ENCODE peak calls at places on chromosomes 2 and 18, in seven cellular contexts. One of them, this sample, is unnamed.

GRCh38 chr18:26652501-26652900 is 104.1 kb upstream of the KCTD1 start:
- DNase-seq in heart right ventricle: no peak
- DNase-seq in sigmoid colon: no peak
- DNase-seq in left ventricle myocardium inferior: no peak
- DNase-seq in A549: no peak
- DNase-seq in H1: no peak
- DNase-seq in adrenal gland: no peak
- DNase-seq in this sample: no peak

GRCh38 chr2:73697606-73698005 is 39.5 kb downstream of the TPRKB start:
- DNase-seq in heart right ventricle: no peak
- DNase-seq in sigmoid colon: no peak
- DNase-seq in left ventricle myocardium inferior: no peak
- DNase-seq in A549: no peak
- DNase-seq in H1: no peak
- DNase-seq in adrenal gland: no peak
- DNase-seq in this sample: no peak

GRCh38 chr2:187951470-187952218 is 340.0 kb upstream of the GULP1 start:
- DNase-seq in heart right ventricle: no peak
- DNase-seq in sigmoid colon: no peak
- DNase-seq in left ventricle myocardium inferior: no peak
- DNase-seq in A549: no peak
- DNase-seq in H1: no peak
- DNase-seq in adrenal gland: no peak
- DNase-seq in this sample: no peak

GRCh38 chr2:23523651-23524260 is 138.8 kb downstream of the KLHL29 start:
- DNase-seq in heart right ventricle: no peak
- DNase-seq in sigmoid colon: peak
- DNase-seq in left ventricle myocardium inferior: no peak
- DNase-seq in A549: no peak
- DNase-seq in H1: no peak
- DNase-seq in adrenal gland: peak
- DNase-seq in this sample: peak

GRCh38 chr2:186503827-186504606 is 18.0 kb downstream of the ZC3H15 start:
- DNase-seq in heart right ventricle: no peak
- DNase-seq in sigmoid colon: no peak
- DNase-seq in left ventricle myocardium inferior: no peak
- DNase-seq in A549: peak
- DNase-seq in H1: no peak
- DNase-seq in adrenal gland: no peak
- DNase-seq in this sample: no peak

GRCh38 chr2:205267323-205267722 is 415.0 kb upstream of the NRP2 start:
- DNase-seq in heart right ventricle: no peak
- DNase-seq in sigmoid colon: no peak
- DNase-seq in left ventricle myocardium inferior: no peak
- DNase-seq in A549: no peak
- DNase-seq in H1: no peak
- DNase-seq in adrenal gland: no peak
- DNase-seq in this sample: no peak

GRCh38 chr2:119423041-119423440 is 8.6 kb upstream of the TMEM37 start:
- DNase-seq in heart right ventricle: no peak
- DNase-seq in sigmoid colon: no peak
- DNase-seq in left ventricle myocardium inferior: no peak
- DNase-seq in A549: no peak
- DNase-seq in H1: no peak
- DNase-seq in adrenal gland: no peak
- DNase-seq in this sample: no peak

GRCh38 chr18:54453996-54454395 is 96.3 kb downstream of the C18orf54 start:
- DNase-seq in heart right ventricle: no peak
- DNase-seq in sigmoid colon: no peak
- DNase-seq in left ventricle myocardium inferior: no peak
- DNase-seq in A549: no peak
- DNase-seq in H1: no peak
- DNase-seq in adrenal gland: no peak
- DNase-seq in this sample: no peak

GRCh38 chr2:187509667-187510417 is 44.4 kb downstream of the TFPI start:
- DNase-seq in heart right ventricle: no peak
- DNase-seq in sigmoid colon: no peak
- DNase-seq in left ventricle myocardium inferior: no peak
- DNase-seq in A549: no peak
- DNase-seq in H1: no peak
- DNase-seq in adrenal gland: no peak
- DNase-seq in this sample: no peak

GRCh38 chr2:133459590-133459989 is 108.7 kb downstream of the NCKAP5 start:
- DNase-seq in heart right ventricle: no peak
- DNase-seq in sigmoid colon: no peak
- DNase-seq in left ventricle myocardium inferior: no peak
- DNase-seq in A549: no peak
- DNase-seq in H1: no peak
- DNase-seq in adrenal gland: no peak
- DNase-seq in this sample: no peak

GRCh38 chr2:209946539-209946938 is 55.9 kb upstream of the RPE start:
- DNase-seq in heart right ventricle: no peak
- DNase-seq in sigmoid colon: no peak
- DNase-seq in left ventricle myocardium inferior: no peak
- DNase-seq in A549: no peak
- DNase-seq in H1: no peak
- DNase-seq in adrenal gland: no peak
- DNase-seq in this sample: no peak

GRCh38 chr18:6120820-6121279 is 225.5 kb upstream of the TMEM200C start:
- DNase-seq in heart right ventricle: no peak
- DNase-seq in sigmoid colon: no peak
- DNase-seq in left ventricle myocardium inferior: no peak
- DNase-seq in A549: no peak
- DNase-seq in H1: no peak
- DNase-seq in adrenal gland: peak
- DNase-seq in this sample: no peak

GRCh38 chr2:85112906-85113625 is 20.1 kb upstream of the TCF7L1 start:
- DNase-seq in heart right ventricle: no peak
- DNase-seq in sigmoid colon: no peak
- DNase-seq in left ventricle myocardium inferior: no peak
- DNase-seq in A549: no peak
- DNase-seq in H1: no peak
- DNase-seq in adrenal gland: no peak
- DNase-seq in this sample: no peak

GRCh38 chr2:54516842-54517241 is 60.7 kb downstream of the SPTBN1 start:
- DNase-seq in heart right ventricle: no peak
- DNase-seq in sigmoid colon: no peak
- DNase-seq in left ventricle myocardium inferior: no peak
- DNase-seq in A549: no peak
- DNase-seq in H1: no peak
- DNase-seq in adrenal gland: no peak
- DNase-seq in this sample: no peak

GRCh38 chr2:112138143-112139032 is at the start of gene FBLN7:
- DNase-seq in heart right ventricle: peak
- DNase-seq in sigmoid colon: no peak
- DNase-seq in left ventricle myocardium inferior: no peak
- DNase-seq in A549: no peak
- DNase-seq in H1: no peak
- DNase-seq in adrenal gland: peak
- DNase-seq in this sample: peak

GRCh38 chr2:61433606-61434005 is 37.3 kb downstream of the USP34 start:
- DNase-seq in heart right ventricle: no peak
- DNase-seq in sigmoid colon: no peak
- DNase-seq in left ventricle myocardium inferior: no peak
- DNase-seq in A549: no peak
- DNase-seq in H1: no peak
- DNase-seq in adrenal gland: no peak
- DNase-seq in this sample: no peak

GRCh38 chr2:190121971-190122370 is 59.4 kb upstream of the MSTN start:
- DNase-seq in heart right ventricle: no peak
- DNase-seq in sigmoid colon: no peak
- DNase-seq in left ventricle myocardium inferior: no peak
- DNase-seq in A549: peak
- DNase-seq in H1: no peak
- DNase-seq in adrenal gland: no peak
- DNase-seq in this sample: no peak

GRCh38 chr2:158378926-158379325 is 77.6 kb downstream of the CCDC148 start:
- DNase-seq in heart right ventricle: no peak
- DNase-seq in sigmoid colon: no peak
- DNase-seq in left ventricle myocardium inferior: no peak
- DNase-seq in A549: no peak
- DNase-seq in H1: no peak
- DNase-seq in adrenal gland: no peak
- DNase-seq in this sample: no peak

GRCh38 chr2:237488901-237489860 is 2.1 kb downstream of the MLPH start:
- DNase-seq in heart right ventricle: no peak
- DNase-seq in sigmoid colon: no peak
- DNase-seq in left ventricle myocardium inferior: no peak
- DNase-seq in A549: peak
- DNase-seq in H1: no peak
- DNase-seq in adrenal gland: no peak
- DNase-seq in this sample: no peak

GRCh38 chr18:24446953-24447537 is 13.4 kb upstream of the HRH4 start:
- DNase-seq in heart right ventricle: no peak
- DNase-seq in sigmoid colon: no peak
- DNase-seq in left ventricle myocardium inferior: no peak
- DNase-seq in A549: no peak
- DNase-seq in H1: no peak
- DNase-seq in adrenal gland: no peak
- DNase-seq in this sample: no peak
- TF ChIP-seq CTCF in heart right ventricle: peak
- TF ChIP-seq CTCF in sigmoid colon: no peak
- TF ChIP-seq CTCF in left ventricle myocardium inferior: peak
- TF ChIP-seq CTCF in A549: peak
- TF ChIP-seq CTCF in H1: peak
- TF ChIP-seq CTCF in adrenal gland: no peak
- TF ChIP-seq CTCF in this sample: no peak

GRCh38 chr2:150847578-150847977 is 360.1 kb upstream of the RND3 start:
- DNase-seq in heart right ventricle: no peak
- DNase-seq in sigmoid colon: no peak
- DNase-seq in left ventricle myocardium inferior: no peak
- DNase-seq in A549: peak
- DNase-seq in H1: no peak
- DNase-seq in adrenal gland: no peak
- DNase-seq in this sample: no peak

GRCh38 chr2:150850641-150851040 is 363.2 kb upstream of the RND3 start:
- DNase-seq in heart right ventricle: no peak
- DNase-seq in sigmoid colon: no peak
- DNase-seq in left ventricle myocardium inferior: no peak
- DNase-seq in A549: no peak
- DNase-seq in H1: no peak
- DNase-seq in adrenal gland: no peak
- DNase-seq in this sample: no peak

GRCh38 chr2:150846691-150847090 is 359.2 kb upstream of the RND3 start:
- DNase-seq in heart right ventricle: no peak
- DNase-seq in sigmoid colon: no peak
- DNase-seq in left ventricle myocardium inferior: no peak
- DNase-seq in A549: no peak
- DNase-seq in H1: no peak
- DNase-seq in adrenal gland: no peak
- DNase-seq in this sample: no peak
- H3K27ac ChIP-seq in heart right ventricle: no peak
- H3K27ac ChIP-seq in sigmoid colon: no peak
- H3K27ac ChIP-seq in left ventricle myocardium inferior: no peak
- H3K27ac ChIP-seq in A549: no peak
- H3K27ac ChIP-seq in H1: no peak
- H3K27ac ChIP-seq in adrenal gland: no peak
- H3K27ac ChIP-seq in this sample: no peak

DNA sequence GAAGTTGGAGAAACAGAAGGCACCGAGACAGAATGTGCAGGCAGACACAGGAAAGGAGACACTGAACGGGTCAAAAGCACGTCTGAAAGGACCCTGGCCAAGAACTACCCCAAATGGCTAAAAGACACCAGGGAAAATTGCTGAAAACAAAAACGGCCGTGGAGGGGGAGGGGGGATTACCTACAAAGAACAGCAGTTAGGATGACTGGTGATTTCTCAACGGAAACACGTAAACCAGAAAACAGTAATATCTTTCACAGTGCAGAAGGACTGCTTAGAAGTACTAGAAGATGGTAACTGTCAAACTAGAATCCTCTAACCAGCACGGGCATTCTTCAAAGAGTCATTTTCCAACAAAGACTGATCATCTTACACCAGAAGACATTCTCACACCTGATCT is 142.6 kb downstream of the HDAC4 start:
- DNase-seq in heart right ventricle: no peak
- DNase-seq in sigmoid colon: no peak
- DNase-seq in left ventricle myocardium inferior: no peak
- DNase-seq in A549: no peak
- DNase-seq in H1: no peak
- DNase-seq in adrenal gland: peak
- DNase-seq in this sample: no peak
- H3K4me3 ChIP-seq in heart right ventricle: no peak
- H3K4me3 ChIP-seq in sigmoid colon: no peak
- H3K4me3 ChIP-seq in left ventricle myocardium inferior: no peak
- H3K4me3 ChIP-seq in A549: no peak
- H3K4me3 ChIP-seq in H1: no peak
- H3K4me3 ChIP-seq in adrenal gland: no peak
- H3K4me3 ChIP-seq in this sample: no peak

GRCh38 chr2:1590611-1591460 is 153.5 kb downstream of the PXDN start:
- DNase-seq in heart right ventricle: no peak
- DNase-seq in sigmoid colon: no peak
- DNase-seq in left ventricle myocardium inferior: no peak
- DNase-seq in A549: no peak
- DNase-seq in H1: no peak
- DNase-seq in adrenal gland: no peak
- DNase-seq in this sample: peak
- TF ChIP-seq CTCF in heart right ventricle: peak
- TF ChIP-seq CTCF in sigmoid colon: no peak
- TF ChIP-seq CTCF in left ventricle myocardium inferior: no peak
- TF ChIP-seq CTCF in A549: no peak
- TF ChIP-seq CTCF in H1: peak
- TF ChIP-seq CTCF in adrenal gland: no peak
- TF ChIP-seq CTCF in this sample: no peak

This sample was measured in WERI-Rb-1.